ENCODE peak calls at places on chromosome 1, in four cellular contexts. P, X, Q and Y are unnamed samples.
A peak's percentile ranks its signal among the peaks of the same experiment; 100 is the strongest.

GRCh38 chr1:20107767-20108166 is 11.6 kb downstream of the PLA2G2D start:
- DNase-seq in P (no peak), X (no peak), Q (no peak), Y (no peak)

GRCh38 chr1:24149854-24150227 is 6.9 kb upstream of the IL22RA1 start:
- DNase-seq in P (no peak), X (peak; percentile 80), Q (peak; percentile 69), Y (peak; percentile 45)

GRCh38 chr1:234866007-234866866 is 256.3 kb upstream of the IRF2BP2 start:
- DNase-seq in P (no peak), Q (peak; percentile 90), X (peak; percentile 86), Y (peak; percentile 37)

GRCh38 chr1:211411639-211412038 is 80.3 kb downstream of the RD3 start:
- DNase-seq in X (no peak), Q (no peak), P (no peak), Y (no peak)

GRCh38 chr1:47738560-47739182 is 258.5 kb downstream of the TRABD2B start:
- DNase-seq in Q (peak; percentile 11), X (peak; percentile 80), P (no peak), Y (peak; percentile 42)

GRCh38 chr1:204494281-204495077 is at the start of gene PIK3C2B:
- DNase-seq in P (peak; percentile 55), X (peak; percentile 91), Q (peak; percentile 73), Y (peak; percentile 88)

GRCh38 chr1:42282024-42282579 is 52.9 kb downstream of the FOXJ3 start:
- DNase-seq in P (no peak), Q (peak; percentile 65), X (no peak), Y (no peak)

GRCh38 chr1:26785611-26786436 is 1.9 kb upstream of the PIGV start:
- DNase-seq in Q (peak; percentile 48), X (no peak), P (no peak), Y (peak; percentile 76)

GRCh38 chr1:8017495-8018310 is 8.4 kb downstream of the ERRFI1 start:
- DNase-seq in Q (no peak), X (no peak), P (no peak), Y (no peak)

DNA sequence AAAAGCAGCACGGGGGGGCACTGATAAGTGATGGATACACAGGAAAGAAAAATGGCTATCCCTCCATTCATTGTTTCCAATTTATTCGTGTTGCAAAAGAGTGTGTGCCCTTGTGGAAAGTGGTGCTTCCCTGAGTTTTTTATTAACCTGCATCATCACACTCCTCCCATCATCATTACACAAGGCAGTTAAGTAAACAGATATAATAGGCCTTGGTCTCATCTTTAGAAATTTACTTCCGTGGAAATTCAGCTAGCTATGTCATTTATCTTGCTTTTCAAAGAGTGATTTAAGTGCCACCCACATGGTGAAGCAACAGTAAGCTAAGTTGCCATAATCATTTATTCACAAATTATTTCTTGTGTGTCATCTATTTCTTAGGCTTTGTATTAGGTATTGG is 473.3 kb downstream of the NEGR1 start:
- DNase-seq in P (no peak), X (no peak), Q (no peak), Y (no peak)
- TF ChIP-seq FOS in P (no peak), X (no peak), Q (no peak), Y (no peak)

GRCh38 chr1:172585861-172586260 is 52.9 kb downstream of the SUCO start:
- DNase-seq in P (no peak), Q (no peak), X (no peak), Y (no peak)

GRCh38 chr1:172582889-172583288 is 49.9 kb downstream of the SUCO start:
- DNase-seq in P (no peak), Q (no peak), X (no peak), Y (no peak)

GRCh38 chr1:172585348-172585747 is 52.4 kb downstream of the SUCO start:
- DNase-seq in Q (peak; percentile 46), X (no peak), P (no peak), Y (peak; percentile 72)

GRCh38 chr1:172589553-172589952 is 56.6 kb downstream of the SUCO start:
- DNase-seq in P (no peak), Q (no peak), X (no peak), Y (no peak)

GRCh38 chr1:172588296-172589291 is 55.6 kb downstream of the SUCO start:
- DNase-seq in X (peak; percentile 41), P (no peak), Q (peak; percentile 94), Y (peak; percentile 90)
- H3K27ac ChIP-seq in X (peak overlapping the region; percentile 61), P (no peak overlapping the region), Q (peak overlapping the region; percentile 81), Y (peak overlapping the region; percentile 83)

GRCh38 chr1:56922507-56922906 is 43.3 kb downstream of the C8B start:
- DNase-seq in Q (no peak), X (no peak), P (no peak), Y (no peak)

GRCh38 chr1:56923207-56923606 is 42.6 kb downstream of the C8B start:
- DNase-seq in Q (no peak), X (no peak), P (no peak), Y (no peak)

GRCh38 chr1:56922070-56922469 is 43.7 kb downstream of the C8B start:
- DNase-seq in Q (no peak), P (no peak), X (no peak), Y (no peak)

GRCh38 chr1:56925193-56925592 is 40.6 kb downstream of the C8B start:
- DNase-seq in P (no peak), Q (peak; percentile 4), X (no peak), Y (no peak)

GRCh38 chr1:56924116-56924515 is 41.7 kb downstream of the C8B start:
- DNase-seq in P (no peak), X (no peak), Q (no peak), Y (no peak)
- TF ChIP-seq FOS in P (no peak), X (no peak), Q (no peak), Y (no peak)

DNA sequence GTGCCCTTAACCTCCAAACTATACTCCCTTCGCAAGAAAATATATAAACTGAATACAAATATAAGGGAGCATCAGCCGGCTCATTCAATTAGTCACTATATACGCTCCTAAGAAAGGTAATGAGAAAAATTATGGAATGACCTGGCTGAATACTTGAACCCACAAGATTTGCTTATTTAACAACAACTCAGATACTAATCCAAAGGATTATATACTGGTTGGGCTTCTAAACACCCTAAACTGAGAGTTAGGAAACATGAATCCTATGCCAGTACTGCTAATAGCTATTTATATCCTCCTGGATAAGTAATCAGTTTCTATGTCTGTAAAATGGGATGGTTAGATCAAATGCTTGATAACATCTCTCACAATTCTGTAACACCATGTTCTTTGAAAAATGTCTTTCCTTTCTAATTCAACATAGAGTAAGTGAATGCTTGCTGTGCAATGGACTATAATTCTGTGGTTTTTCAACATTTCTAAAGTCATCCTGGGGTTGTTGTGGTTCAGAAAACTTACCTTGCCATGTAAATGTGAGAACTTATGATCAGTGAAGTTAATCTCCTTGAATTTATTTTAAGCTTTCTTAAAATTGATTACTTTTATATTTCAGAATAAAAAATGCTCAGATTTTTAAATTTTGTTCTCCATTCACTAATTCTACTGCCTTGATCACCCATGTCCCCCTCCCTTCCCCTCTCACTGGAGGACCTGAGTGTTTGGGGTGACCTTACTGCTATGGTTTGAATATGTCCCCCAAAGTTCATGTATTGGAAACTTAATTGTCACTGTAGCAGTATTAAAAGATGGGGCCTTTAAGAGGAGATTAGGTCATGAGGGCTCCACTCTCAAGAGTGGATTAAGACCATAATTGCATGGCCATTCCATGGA is 14.5 kb downstream of the DUSP10 start:
- DNase-seq in Q (no peak), X (no peak), P (no peak), Y (no peak)
- H3K27ac ChIP-seq in Q (no peak overlapping the region), X (no peak overlapping the region), P (peak overlapping the region; percentile 92), Y (no peak overlapping the region)

GRCh38 chr1:32115496-32115895 is 7.6 kb downstream of the KPNA6 start:
- DNase-seq in P (no peak), Q (peak; percentile 18), X (no peak), Y (no peak)

GRCh38 chr1:32112800-32113375 is 5.0 kb downstream of the KPNA6 start:
- DNase-seq in Q (no peak), X (no peak), P (no peak), Y (no peak)

GRCh38 chr1:32114420-32114819 is 6.6 kb downstream of the KPNA6 start:
- DNase-seq in Q (no peak), P (no peak), X (no peak), Y (no peak)

GRCh38 chr1:32111040-32111628 is 3.3 kb downstream of the KPNA6 start:
- DNase-seq in P (peak; percentile 28), X (no peak), Q (no peak), Y (no peak)

DNA sequence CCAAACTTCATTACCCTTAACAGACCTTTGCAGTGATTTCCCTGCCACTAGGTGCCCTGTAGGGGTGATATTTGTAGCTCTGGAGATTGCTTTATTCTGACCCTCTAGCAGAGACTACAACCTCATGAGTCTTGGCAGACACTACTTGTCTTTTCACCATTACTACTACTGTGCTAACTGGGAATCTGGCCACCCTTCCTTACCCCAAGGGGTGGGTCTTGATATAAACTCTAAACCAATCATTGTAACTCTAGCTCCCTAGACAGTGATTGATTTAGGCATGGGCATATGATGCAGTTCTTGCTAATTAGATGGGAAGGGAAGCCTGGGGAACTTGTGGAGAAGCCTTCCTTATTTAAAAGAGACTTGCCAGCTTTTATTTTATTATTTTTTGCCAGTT is 3.9 kb downstream of the KPNA6 start:
- DNase-seq in P (no peak), X (no peak), Q (peak; percentile 38), Y (no peak)
- TF ChIP-seq FOS in P (no peak), X (no peak), Q (no peak), Y (no peak)